ENCODE peak calls at places on chromosomes 3 and 15, in eight cellular contexts. O is IMR-90, P is K562, A is ovary, X is tibial nerve, E is testis, V is stomach, T is A549. U is an unnamed sample.

GRCh38 chr15:45183001-45183400 is 4.8 kb downstream of the SHF start:
- DNase-seq in O (no peak), P (no peak), A (no peak), X (no peak), E (no peak), V (no peak), T (no peak), U (no peak)

GRCh38 chr15:80694624-80695098 is 449 bp upstream of the ABHD17C start:
- DNase-seq in O (peak), P (no peak), A (peak), X (no peak), E (peak), V (no peak), T (peak), U (no peak)

GRCh38 chr3:126897943-126898342 is 85.0 kb upstream of the PLXNA1 start:
- DNase-seq in O (no peak), P (no peak), A (no peak), X (no peak), E (no peak), V (no peak), T (no peak), U (no peak)

GRCh38 chr3:159273608-159274007 is 471.8 kb downstream of the MFSD1 start:
- DNase-seq in O (peak), P (no peak), A (no peak), X (no peak), E (peak), V (no peak), T (no peak), U (peak)

GRCh38 chr3:3178498-3179328 is 778 bp downstream of the CRBN start:
- DNase-seq in O (no peak), P (no peak), A (no peak), X (no peak), E (no peak), V (no peak), T (no peak), U (no peak)

GRCh38 chr3:125067225-125067624 is 11.4 kb upstream of the HEG1 start:
- DNase-seq in O (peak), P (no peak), A (no peak), X (no peak), E (no peak), V (no peak), T (no peak), U (no peak)

GRCh38 chr3:147113293-147114045 is 292.9 kb downstream of the ZIC4 start:
- DNase-seq in O (peak), P (no peak), A (no peak), X (no peak), E (no peak), V (no peak), T (no peak), U (no peak)

GRCh38 chr15:101324513-101325177 is 29.6 kb upstream of the SNRPA1 start:
- DNase-seq in O (no peak), P (no peak), A (no peak), X (no peak), E (no peak), V (no peak), T (no peak), U (no peak)

GRCh38 chr3:67227030-67227429 is 228.9 kb downstream of the KBTBD8 start:
- DNase-seq in O (no peak), P (no peak), A (no peak), X (no peak), E (no peak), V (no peak), T (no peak), U (no peak)

GRCh38 chr3:8658326-8659212 is 14.0 kb upstream of the SSUH2 start:
- DNase-seq in O (peak), P (no peak), A (peak), X (peak), E (peak), V (peak), T (peak), U (peak)

GRCh38 chr3:128884992-128885391 is 5.6 kb downstream of the ACAD9 start:
- DNase-seq in O (no peak), P (no peak), A (no peak), X (no peak), E (no peak), V (no peak), T (no peak), U (no peak)

GRCh38 chr15:22992026-22992331 is 11.8 kb upstream of the CYFIP1 start:
- DNase-seq in O (no peak), P (no peak), A (no peak), X (no peak), E (no peak), V (no peak), T (no peak), U (no peak)

GRCh38 chr3:42734263-42734860 is 31.8 kb upstream of the HHATL start:
- DNase-seq in O (no peak), P (no peak), A (no peak), X (no peak), E (no peak), V (no peak), T (no peak), U (no peak)

DNA sequence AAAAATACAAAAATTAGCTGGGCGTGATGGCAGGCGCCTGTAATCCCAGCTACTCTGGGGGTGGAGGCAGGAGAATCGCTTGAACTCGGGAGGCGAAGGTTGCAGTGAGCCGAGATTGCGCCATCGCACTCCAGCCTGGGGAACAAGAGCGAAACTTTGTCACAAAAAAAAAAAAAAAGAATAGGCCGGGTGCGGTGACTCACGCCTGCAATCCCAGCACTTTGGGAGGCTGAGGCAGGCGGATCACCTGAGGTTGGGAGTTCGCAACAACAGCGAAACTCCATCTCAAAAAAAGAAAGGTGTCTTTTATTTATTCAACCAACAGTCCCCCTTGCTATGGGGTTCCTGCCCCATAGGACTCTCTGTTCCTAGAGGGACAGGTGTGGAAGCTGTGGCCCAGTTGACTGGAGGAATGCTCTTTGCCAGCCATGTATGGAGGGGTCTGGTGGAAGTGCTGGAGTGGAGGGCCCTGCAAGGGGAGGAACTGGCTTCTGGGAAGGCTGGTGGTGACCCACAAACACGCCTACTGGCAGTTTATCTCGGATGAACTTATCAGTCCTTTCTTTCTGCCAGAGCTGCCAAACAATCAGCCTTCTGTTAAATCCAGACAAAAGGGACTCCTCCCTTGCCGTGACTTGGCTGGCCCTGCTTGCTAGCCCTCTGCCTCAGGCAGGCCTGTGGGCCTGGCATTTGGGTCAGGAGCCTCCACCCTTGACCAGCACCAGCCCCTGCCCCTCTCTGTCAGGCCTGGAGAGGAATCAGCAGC is 4.6 kb upstream of the DAG1 start:
- DNase-seq in O (no peak), P (peak), A (no peak), X (no peak), E (peak), V (peak), T (no peak), U (no peak)
- H3K27ac ChIP-seq in O (no peak), P (peak), A (peak), X (peak), E (peak), V (peak), T (no peak), U (peak)

DNA sequence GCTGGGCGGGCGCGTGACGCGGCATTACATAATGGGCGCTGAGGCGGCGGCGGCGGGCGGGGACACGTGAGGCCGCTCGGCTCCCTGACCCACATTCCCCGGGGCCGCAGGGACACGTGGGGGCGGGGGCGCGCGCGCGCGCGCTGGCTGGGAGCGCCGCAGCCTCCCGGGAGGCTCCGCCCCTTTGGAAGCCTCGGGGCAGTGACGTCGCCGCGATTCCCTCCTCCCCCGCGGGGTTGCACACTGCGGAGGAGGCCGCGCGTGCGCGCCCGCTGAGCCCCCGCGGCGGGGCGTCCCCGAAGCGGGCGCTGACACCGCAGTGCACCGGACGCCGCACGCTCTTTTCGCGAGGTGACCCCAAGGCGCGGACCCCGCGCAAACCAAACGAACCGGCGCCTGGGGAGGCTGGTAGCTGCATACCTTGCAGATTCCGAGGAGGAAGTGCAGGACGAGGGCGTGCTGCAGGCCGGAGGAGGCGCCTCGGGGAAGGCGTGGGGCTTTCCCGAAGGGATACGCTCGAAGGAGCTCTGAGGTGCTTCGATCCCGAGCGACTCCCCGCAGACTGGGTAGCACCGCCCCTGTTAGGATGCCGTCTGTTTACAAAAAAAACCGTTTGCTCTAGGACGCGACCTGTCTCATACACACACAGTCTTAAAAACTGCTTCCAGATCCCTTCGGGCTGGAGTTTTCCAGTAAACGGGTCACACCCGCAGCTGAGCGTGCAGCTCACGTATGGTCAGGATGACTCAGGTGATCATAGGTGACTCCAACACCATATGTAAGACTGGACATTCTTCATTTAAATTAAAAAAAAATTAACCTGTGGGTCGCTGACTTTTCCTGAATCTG is 1.0 kb downstream of the NR1D2 start:
- DNase-seq in O (peak), P (peak), A (peak), X (peak), E (peak), V (peak), T (peak), U (peak)
- TF ChIP-seq POLR2A in O (peak), P (peak), A (peak), X (peak), E (no peak), V (no peak), T (no peak), U (peak)

DNA sequence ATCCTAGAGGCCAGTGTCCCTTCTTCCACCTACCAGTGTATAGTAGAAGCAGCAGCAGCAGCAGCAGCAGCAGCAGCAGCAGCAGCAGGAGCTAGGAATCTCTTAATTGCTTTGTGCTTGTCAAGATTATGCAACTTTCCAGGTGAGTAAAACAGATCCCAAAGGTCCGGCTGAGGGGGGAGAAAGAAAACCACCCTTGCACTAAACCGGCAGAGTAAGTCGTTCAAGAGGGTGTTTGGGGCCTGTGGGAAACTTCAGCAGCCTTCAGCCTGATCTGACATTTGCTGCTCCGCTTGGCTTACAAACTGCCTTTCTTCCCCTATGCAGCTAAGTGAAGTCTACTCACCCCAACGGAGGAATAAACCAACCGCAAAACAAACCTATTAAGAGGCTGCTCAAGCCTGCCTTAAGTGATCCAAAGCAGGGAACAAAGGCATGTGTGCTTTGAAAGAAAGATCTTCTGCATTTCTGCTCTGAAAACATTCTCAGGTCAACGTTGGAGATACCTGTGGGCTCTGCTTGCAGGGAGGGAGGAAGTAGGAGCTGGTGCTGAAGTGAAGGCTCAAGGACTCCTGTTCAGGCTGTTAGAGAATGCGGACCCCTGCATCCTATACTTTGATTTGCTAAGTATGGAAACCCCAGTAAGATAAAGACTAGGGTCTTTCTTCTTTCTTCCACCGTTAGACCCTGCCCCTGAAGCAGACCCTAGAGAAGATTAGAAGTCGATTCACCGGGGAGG is 35.7 kb upstream of the DLG1 start:
- DNase-seq in O (no peak), P (no peak), A (no peak), X (no peak), E (no peak), V (no peak), T (no peak), U (no peak)
- TF ChIP-seq CTCF in O (no peak), P (no peak), A (no peak), X (no peak), E (no peak), V (no peak), T (no peak), U (no peak)

DNA sequence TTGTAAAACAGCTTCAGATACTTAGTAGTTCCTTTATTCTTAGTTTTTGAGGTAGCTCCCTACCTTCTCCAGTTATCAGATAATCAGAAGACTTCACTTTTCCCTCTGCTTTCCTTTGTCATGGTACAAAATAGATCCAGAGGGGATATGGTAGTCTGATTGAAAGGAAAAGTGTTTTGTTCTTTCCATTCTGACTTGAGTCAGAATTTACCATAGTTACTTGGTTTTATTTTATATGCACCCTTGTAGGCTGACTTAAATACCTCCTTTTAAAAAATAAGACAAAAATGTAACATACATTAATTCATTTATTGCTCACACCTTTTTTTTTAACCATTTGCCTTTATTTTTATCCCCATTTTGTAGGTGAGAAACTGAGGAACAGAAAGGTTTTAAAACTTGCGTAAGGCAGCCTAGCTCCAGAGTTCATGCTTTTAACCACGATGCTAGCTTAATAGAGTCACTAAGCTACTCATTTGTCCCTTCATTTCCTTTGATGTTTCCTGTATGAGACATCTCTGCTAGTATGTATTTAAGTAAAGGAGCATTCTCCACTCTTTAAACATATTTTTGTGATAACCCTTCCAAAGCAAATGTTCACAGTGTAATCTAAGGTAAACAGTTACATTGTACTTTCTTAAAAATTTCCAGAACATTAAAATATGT is 187.5 kb downstream of the KLHL25 start:
- DNase-seq in O (peak), P (no peak), A (no peak), X (no peak), E (no peak), V (no peak), T (no peak), U (no peak)
- H3K27ac ChIP-seq in O (no peak), P (no peak), A (no peak), X (peak), E (peak), V (peak), T (peak), U (no peak)

U was measured in body of pancreas.